ENCODE peak calls at places on chromosomes 5 and 9, in eight cellular contexts. F, D, Q, V, M, B, Z and G are unnamed samples.

GRCh38 chr9:37923121-37923795 is 19.3 kb upstream of the SLC25A51 start:
- DNase-seq in F (no peak), D (no peak), Q (no peak), V (no peak), M (no peak), B (no peak), Z (no peak), G (no peak)

GRCh38 chr9:129338701-129339445 is 160.8 kb upstream of the IER5L start:
- DNase-seq in F (no peak), D (no peak), Q (no peak), V (no peak), M (no peak), B (no peak), Z (no peak), G (no peak)

GRCh38 chr5:96794757-96795156 is 13.0 kb downstream of the ERAP1 start:
- DNase-seq in F (no peak), D (no peak), Q (no peak), V (no peak), M (no peak), B (no peak), Z (no peak), G (no peak)

GRCh38 chr9:100602302-100602930 is 24.5 kb downstream of the CAVIN4 start:
- DNase-seq in F (peak), D (peak), Q (peak), V (no peak), M (peak), B (no peak), Z (no peak), G (peak)

GRCh38 chr9:121246821-121247511 is 21.0 kb upstream of the GSN start:
- DNase-seq in F (no peak), D (no peak), Q (no peak), V (no peak), M (no peak), B (no peak), Z (peak), G (no peak)

GRCh38 chr5:135999396-136000139 is 29.2 kb upstream of the TGFBI start:
- DNase-seq in F (no peak), D (no peak), Q (peak), V (no peak), M (no peak), B (no peak), Z (no peak), G (no peak)

GRCh38 chr5:125323613-125324012 is 577.2 kb upstream of the ZNF608 start:
- DNase-seq in F (no peak), D (peak), Q (no peak), V (no peak), M (no peak), B (no peak), Z (no peak), G (no peak)

GRCh38 chr5:78649816-78650561 is 1.4 kb upstream of the LHFPL2 start:
- DNase-seq in F (no peak), D (no peak), Q (peak), V (no peak), M (no peak), B (no peak), Z (no peak), G (no peak)

GRCh38 chr5:137086289-137086838 is 412.8 kb downstream of the SPOCK1 start:
- DNase-seq in F (no peak), D (no peak), Q (no peak), V (no peak), M (no peak), B (no peak), Z (no peak), G (no peak)

GRCh38 chr5:172714491-172715420 is 56.2 kb downstream of the DUSP1 start:
- DNase-seq in F (peak), D (peak), Q (peak), V (peak), M (peak), B (peak), Z (no peak), G (no peak)

GRCh38 chr5:82168294-82168693 is 109.9 kb downstream of the RPS23 start:
- DNase-seq in F (no peak), D (no peak), Q (no peak), V (no peak), M (no peak), B (no peak), Z (no peak), G (no peak)

GRCh38 chr5:136004436-136004835 is 24.4 kb upstream of the TGFBI start:
- DNase-seq in F (no peak), D (no peak), Q (no peak), V (no peak), M (no peak), B (no peak), Z (no peak), G (no peak)

GRCh38 chr5:90690317-90690716 is 131.7 kb downstream of the ADGRV1 start:
- DNase-seq in F (no peak), D (no peak), Q (no peak), V (no peak), M (no peak), B (no peak), Z (no peak), G (no peak)

GRCh38 chr5:55333017-55333416 is 25.2 kb downstream of the MTREX start:
- DNase-seq in F (no peak), D (no peak), Q (no peak), V (no peak), M (no peak), B (no peak), Z (no peak), G (no peak)

GRCh38 chr9:135823036-135823435 is 84.3 kb downstream of the CAMSAP1 start:
- DNase-seq in F (no peak), D (no peak), Q (no peak), V (no peak), M (no peak), B (no peak), Z (no peak), G (no peak)

GRCh38 chr9:37775216-37775919 is 9.5 kb downstream of the EXOSC3 start:
- DNase-seq in F (no peak), D (no peak), Q (no peak), V (no peak), M (no peak), B (no peak), Z (no peak), G (no peak)

GRCh38 chr5:54462281-54462680 is 6.8 kb downstream of the HSPB3 start:
- DNase-seq in F (no peak), D (no peak), Q (no peak), V (no peak), M (no peak), B (no peak), Z (no peak), G (no peak)

GRCh38 chr5:138725153-138725884 is 27.9 kb upstream of the CTNNA1 start:
- DNase-seq in F (peak), D (peak), Q (peak), V (peak), M (no peak), B (no peak), Z (no peak), G (peak)

GRCh38 chr5:16857635-16858034 is 78.5 kb downstream of the MYO10 start:
- DNase-seq in F (no peak), D (no peak), Q (peak), V (no peak), M (no peak), B (no peak), Z (no peak), G (no peak)

GRCh38 chr5:101686541-101686940 is 609.5 kb downstream of the SLCO4C1 start:
- DNase-seq in F (no peak), D (no peak), Q (no peak), V (no peak), M (no peak), B (no peak), Z (no peak), G (no peak)

GRCh38 chr5:32278403-32278802 is 34.3 kb downstream of the MTMR12 start:
- DNase-seq in F (no peak), D (no peak), Q (peak), V (no peak), M (no peak), B (no peak), Z (no peak), G (no peak)

GRCh38 chr9:17929506-17929905 is 350.6 kb downstream of the SH3GL2 start:
- DNase-seq in F (no peak), D (no peak), Q (no peak), V (no peak), M (no peak), B (no peak), Z (no peak), G (no peak)

GRCh38 chr5:10513501-10514442 is 50.1 kb upstream of the ANKRD33B start:
- DNase-seq in F (no peak), D (peak), Q (peak), V (no peak), M (no peak), B (no peak), Z (peak), G (no peak)

GRCh38 chr5:113989278-113989912 is 372.5 kb upstream of the KCNN2 start:
- DNase-seq in F (no peak), D (no peak), Q (no peak), V (no peak), M (no peak), B (no peak), Z (no peak), G (no peak)

GRCh38 chr5:77785229-77785628 is 9.1 kb upstream of the TBCA start:
- DNase-seq in F (no peak), D (no peak), Q (no peak), V (no peak), M (no peak), B (no peak), Z (no peak), G (no peak)